ENCODE peak calls at places on chromosomes 7 and 10, in four cellular contexts. E is osteoblast, L is upper lobe of right lung, S is foreskin fibroblast. I is an unnamed sample.

GRCh38 chr7:36506820-36507219 is 117.2 kb downstream of the ANLN start:
- DNase-seq in S (no peak), E (no peak), L (no peak), I (no peak)

GRCh38 chr7:42691030-42691639 is 220.7 kb downstream of the C7orf25 start:
- DNase-seq in E (no peak), L (no peak), S (peak), I (peak)

GRCh38 chr10:76874151-76874550 is 763.5 kb downstream of the KCNMA1 start:
- DNase-seq in L (no peak), S (peak), E (peak), I (peak)

GRCh38 chr10:122054046-122055025 is 65.4 kb downstream of the TACC2 start:
- DNase-seq in S (peak), E (peak), L (peak), I (no peak)

GRCh38 chr7:128697301-128697905 is 25.3 kb downstream of the GARIN1A start:
- DNase-seq in S (peak), L (no peak), E (no peak), I (no peak)

GRCh38 chr7:37494940-37495339 is 46.3 kb upstream of the ELMO1 start:
- DNase-seq in S (no peak), E (no peak), L (no peak), I (no peak)

GRCh38 chr7:19920200-19920599 is 146.8 kb upstream of the TMEM196 start:
- DNase-seq in L (no peak), S (peak), E (no peak), I (no peak)

GRCh38 chr7:105473163-105473562 is 48.9 kb downstream of the PUS7 start:
- DNase-seq in S (peak), L (no peak), E (no peak), I (peak)

GRCh38 chr7:28458732-28459131 is 46.4 kb downstream of the CREB5 start:
- DNase-seq in S (no peak), L (no peak), E (no peak), I (no peak)

GRCh38 chr10:96369890-96370574 is 11.2 kb upstream of the OPALIN start:
- DNase-seq in S (no peak), L (no peak), E (peak), I (no peak)

GRCh38 chr10:74585231-74586087 is 240.9 kb upstream of the KAT6B start:
- DNase-seq in S (no peak), E (no peak), L (no peak), I (no peak)

GRCh38 chr10:48653347-48653746 is 31.3 kb upstream of the WDFY4 start:
- DNase-seq in S (no peak), E (no peak), L (no peak), I (no peak)

GRCh38 chr7:111931016-111931517 is 275.1 kb downstream of the DOCK4 start:
- DNase-seq in L (no peak), S (peak), E (peak), I (no peak)

GRCh38 chr7:151059362-151060112 is at the start of gene SLC4A2:
- DNase-seq in S (peak), L (peak), E (peak), I (no peak)

GRCh38 chr7:111089822-111090426 is 1.0 kb upstream of the LRRN3 start:
- DNase-seq in L (no peak), S (peak), E (peak), I (no peak)